ENCODE peak calls at places on chromosomes 13 and 19, in six cellular contexts. P is cardiac muscle cell, W is breast epithelium, C is Peyer's patch, H is aorta, U is endothelial cell of umbilical vein. I is an unnamed sample.

GRCh38 chr19:6238643-6239281 is 41.0 kb downstream of the MLLT1 start:
- DNase-seq in P (no peak), W (peak; percentile 66), C (no peak), H (peak; percentile 83), U (no peak), I (no peak)

GRCh38 chr19:4130635-4131438 is 6.9 kb upstream of the MAP2K2 start:
- DNase-seq in P (no peak), W (no peak), C (peak; percentile 79), H (no peak), U (no peak), I (no peak)

GRCh38 chr19:46218160-46218559 is 11.4 kb upstream of the IGFL1 start:
- DNase-seq in P (peak; percentile 84), W (no peak), C (no peak), H (no peak), U (peak; percentile 24), I (no peak)

GRCh38 chr13:20247963-20248362 is 15.8 kb upstream of the GJB6 start:
- DNase-seq in P (no peak), W (no peak), C (no peak), H (no peak), U (no peak), I (no peak)

GRCh38 chr19:21202865-21203494 is 61.1 kb downstream of the ZNF431 start:
- DNase-seq in P (peak; percentile 64), W (no peak), C (no peak), H (no peak), U (peak; percentile 15), I (no peak)

GRCh38 chr13:111344471-111345191 is 24.2 kb downstream of the TEX29 start:
- DNase-seq in P (peak; percentile 86), W (no peak), C (no peak), H (no peak), U (no peak), I (peak; percentile 57)

GRCh38 chr19:13784731-13785452 is 10.4 kb upstream of the ZSWIM4 start:
- DNase-seq in P (peak; percentile 74), W (peak; percentile 78), C (peak; percentile 88), H (peak; percentile 95), U (peak; percentile 62), I (peak; percentile 84)

GRCh38 chr19:17947815-17948473 is 15.1 kb downstream of the CCDC124 start:
- DNase-seq in P (peak; percentile 99), W (peak; percentile 84), C (peak; percentile 94), H (peak; percentile 96), U (peak; percentile 93), I (peak; percentile 98)

GRCh38 chr13:49218493-49219051 is 1.6 kb upstream of the MLNR start:
- DNase-seq in P (peak; percentile 18), W (no peak), C (no peak), H (no peak), U (no peak), I (no peak)

GRCh38 chr19:19575411-19575810 is 37.3 kb downstream of the CILP2 start:
- DNase-seq in P (no peak), W (no peak), C (no peak), H (no peak), U (no peak), I (no peak)

GRCh38 chr13:97018029-97018819 is 23.9 kb upstream of the OXGR1 start:
- DNase-seq in P (peak; percentile 68), W (no peak), C (peak; percentile 68), H (no peak), U (peak; percentile 70), I (no peak)

GRCh38 chr19:8517551-8518442 is 3.8 kb upstream of the ZNF414 start:
- DNase-seq in P (no peak), W (no peak), C (peak; percentile 80), H (no peak), U (no peak), I (no peak)

GRCh38 chr19:4316940-4317339 is 12.5 kb downstream of the FSD1 start:
- DNase-seq in P (no peak), W (no peak), C (no peak), H (no peak), U (no peak), I (no peak)

GRCh38 chr13:113110048-113110851 is 4.7 kb downstream of the F7 start:
- DNase-seq in P (no peak), W (no peak), C (peak; percentile 43), H (peak; percentile 76), U (no peak), I (no peak)

GRCh38 chr13:40164137-40164536 is 502.3 kb downstream of the FOXO1 start:
- DNase-seq in P (no peak), W (no peak), C (no peak), H (no peak), U (peak; percentile 56), I (peak; percentile 39)

DNA sequence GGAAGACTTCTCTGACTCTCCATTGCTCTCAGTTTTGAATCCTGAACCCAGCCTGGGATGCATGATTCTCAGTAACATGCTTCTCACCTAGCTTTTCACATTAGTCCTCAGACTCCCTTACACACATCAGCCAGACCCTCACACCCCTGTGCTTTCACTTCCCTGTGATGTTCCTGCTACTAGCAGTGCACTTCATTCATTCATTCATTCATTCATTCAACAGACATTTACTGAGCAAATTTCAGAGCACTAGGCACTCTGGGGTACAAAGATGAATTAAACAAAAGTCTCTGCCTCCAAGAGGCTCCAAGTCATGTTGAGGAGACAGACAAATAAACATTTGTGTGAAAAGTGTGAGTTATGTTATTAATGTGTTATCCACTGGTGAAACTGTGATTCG is 145.2 kb downstream of the RXFP2 start:
- DNase-seq in P (no peak), W (no peak), C (no peak), H (no peak), U (no peak), I (no peak)
- H3K4me1 ChIP-seq in P (peaks cover 10% of the 10 kb centered on the region), W (no peaks in the 10 kb centered on the region), C (no peaks in the 10 kb centered on the region), H (no peaks in the 10 kb centered on the region), U (no peaks in the 10 kb centered on the region), I (no peaks in the 10 kb centered on the region)

GRCh38 chr13:25881946-25882574 is 169.8 kb downstream of the SHISA2 start:
- DNase-seq in P (no peak), W (no peak), C (no peak), H (no peak), U (peak; percentile 8), I (no peak)
- H3K27ac ChIP-seq in P (no peak overlapping the region), W (no peak overlapping the region), C (no peak overlapping the region), H (no peak overlapping the region), U (no peak overlapping the region), I (no peak overlapping the region)

DNA sequence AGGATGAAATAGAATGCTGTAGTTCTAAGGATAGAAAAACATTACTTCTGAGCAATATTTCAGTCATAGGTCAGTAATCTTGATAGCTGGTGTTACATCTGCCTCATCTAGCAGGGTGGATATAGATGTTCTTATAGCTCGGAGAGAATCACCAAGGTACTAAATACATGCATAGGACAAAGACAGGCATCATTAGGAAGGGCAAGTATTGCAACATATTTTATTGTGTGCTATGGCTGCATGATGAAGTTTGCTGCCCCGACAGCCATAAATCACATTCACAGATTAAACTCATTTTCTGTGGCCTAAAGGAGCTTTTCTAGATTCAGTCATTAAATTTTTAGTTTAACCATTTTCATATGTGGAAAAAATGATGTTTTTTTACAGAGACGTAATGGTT is 601.1 kb downstream of the FGF9 start:
- DNase-seq in P (no peak), W (no peak), C (no peak), H (no peak), U (no peak), I (no peak)
- H3K4me1 ChIP-seq in P (no peaks in the 10 kb centered on the region), W (no peaks in the 10 kb centered on the region), C (no peaks in the 10 kb centered on the region), H (no peaks in the 10 kb centered on the region), U (no peaks in the 10 kb centered on the region), I (no peaks in the 10 kb centered on the region)

GRCh38 chr13:23321534-23322241 is 111.8 kb downstream of the SACS start:
- DNase-seq in P (no peak), W (no peak), C (peak; percentile 48), H (peak; percentile 92), U (peak; percentile 92), I (no peak)
- H3K27ac ChIP-seq in P (no peak overlapping the region), W (no peak overlapping the region), C (no peak overlapping the region), H (peak overlapping the region; percentile 23), U (peak overlapping the region; percentile 98), I (peak overlapping the region; percentile 24)

GRCh38 chr19:16118489-16119033 is 6.9 kb downstream of the RAB8A start:
- DNase-seq in P (no peak), W (no peak), C (peak; percentile 89), H (no peak), U (no peak), I (no peak)
- H3K4me1 ChIP-seq in P (no peaks in the 10 kb centered on the region), W (no peaks in the 10 kb centered on the region), C (peaks cover 61% of the 10 kb centered on the region), H (no peaks in the 10 kb centered on the region), U (no peaks in the 10 kb centered on the region), I (peaks cover 43% of the 10 kb centered on the region)

GRCh38 chr13:101451641-101452040 is 834 bp upstream of the ITGBL1 start:
- DNase-seq in P (no peak), W (no peak), C (no peak), H (no peak), U (no peak), I (no peak)
- H3K27ac ChIP-seq in P (no peak overlapping the region), W (no peak overlapping the region), C (no peak overlapping the region), H (no peak overlapping the region), U (peak overlapping the region; percentile 94), I (no peak overlapping the region)

GRCh38 chr19:38658462-38659306 is 11.2 kb downstream of the ACTN4 start:
- DNase-seq in P (peak; percentile 61), W (peak; percentile 83), C (no peak), H (no peak), U (peak; percentile 98), I (peak; percentile 64)
- H3K4me1 ChIP-seq in P (peaks cover 77% of the 10 kb centered on the region), W (peaks cover 61% of the 10 kb centered on the region), C (peaks cover 99% of the 10 kb centered on the region), H (peaks cover 22% of the 10 kb centered on the region), U (peaks cover 66% of the 10 kb centered on the region), I (peaks cover 100% of the 10 kb centered on the region)

I was measured in upper lobe of left lung.